ENCODE peak calls at places on chromosomes 7 and 10, in four cellular contexts. Z is IMR-90, M is tibial nerve, T is kidney epithelial cell. Q is an unnamed sample.

GRCh38 chr7:81629702-81630101 is 140.1 kb downstream of the HGF start:
- DNase-seq in T (no peak), Z (no peak), M (no peak), Q (no peak)

GRCh38 chr10:30818854-30819253 is 189.3 kb upstream of the LYZL2 start:
- DNase-seq in Z (no peak), M (peak; percentile 32), T (no peak), Q (no peak)

GRCh38 chr7:98170944-98171343 is 40.3 kb upstream of the BHLHA15 start:
- DNase-seq in M (no peak), T (no peak), Z (no peak), Q (no peak)

GRCh38 chr10:88974446-88975376 is 15.9 kb upstream of the FAS start:
- DNase-seq in Z (peak; percentile 44), M (no peak), T (no peak), Q (peak; percentile 60)

GRCh38 chr10:14409856-14410458 is 79.2 kb upstream of the FRMD4A start:
- DNase-seq in T (no peak), Z (no peak), M (no peak), Q (no peak)

GRCh38 chr10:74821501-74821900 is 4.9 kb upstream of the KAT6B start:
- DNase-seq in T (no peak), Z (no peak), M (no peak), Q (no peak)

GRCh38 chr7:111853231-111853990 is 291.1 kb upstream of the IMMP2L start:
- DNase-seq in M (no peak), Z (no peak), T (no peak), Q (no peak)

GRCh38 chr7:55158541-55158940 is 139.7 kb downstream of the EGFR start:
- DNase-seq in Z (peak; percentile 69), M (no peak), T (peak; percentile 19), Q (peak; percentile 86)

GRCh38 chr7:155583636-155584035 is 37.3 kb upstream of the CNPY1 start:
- DNase-seq in M (no peak), T (no peak), Z (no peak), Q (no peak)

GRCh38 chr7:18855796-18856195 is 261.6 kb downstream of the TWIST1 start:
- DNase-seq in Z (peak; percentile 27), M (no peak), T (no peak), Q (peak; percentile 26)

GRCh38 chr7:17123020-17123419 is 175.4 kb upstream of the AHR start:
- DNase-seq in M (no peak), Z (peak; percentile 94), T (no peak), Q (peak; percentile 92)

GRCh38 chr10:24552346-24553016 is 171.2 kb downstream of the ARHGAP21 start:
- DNase-seq in Z (no peak), T (no peak), M (no peak), Q (no peak)

GRCh38 chr10:130169136-130169888 is 33.1 kb downstream of the GLRX3 start:
- DNase-seq in M (no peak), Z (peak; percentile 11), T (peak; percentile 7), Q (peak; percentile 23)

GRCh38 chr7:40569326-40569725 is 434.5 kb downstream of the SUGCT start:
- DNase-seq in Z (no peak), M (no peak), T (no peak), Q (no peak)

GRCh38 chr7:69844264-69844868 is 246.1 kb downstream of the AUTS2 start:
- DNase-seq in Z (no peak), M (no peak), T (no peak), Q (no peak)

GRCh38 chr10:70324341-70324861 is 40.6 kb upstream of the NPFFR1 start:
- DNase-seq in M (no peak), Z (no peak), T (no peak), Q (no peak)

DNA sequence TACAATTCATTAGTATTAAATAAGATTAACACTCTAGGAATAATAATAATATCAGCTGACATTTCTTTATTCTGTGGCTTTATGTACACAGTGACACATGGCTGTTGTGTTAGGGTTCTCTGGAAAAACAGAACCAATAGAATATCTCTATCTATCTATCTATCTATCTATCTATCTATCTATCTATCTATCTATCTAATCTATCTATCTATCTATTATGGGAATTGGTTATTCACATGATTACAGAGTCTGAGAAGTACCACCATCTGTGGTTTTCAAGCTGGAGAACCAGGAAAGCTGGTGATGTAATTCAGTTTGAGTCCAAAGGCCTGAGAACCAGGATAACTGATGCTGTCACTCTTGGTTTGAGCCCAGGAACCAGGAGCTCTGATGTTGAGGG is 194.1 kb upstream of the MTPN start:
- DNase-seq in M (no peak), T (no peak), Z (no peak), Q (no peak)
- TF ChIP-seq CTCF in M (no peak), T (no peak), Z (no peak), Q (no peak)

GRCh38 chr7:100893910-100894763 is 1.6 kb downstream of the ACHE start:
- DNase-seq in Z (no peak), M (no peak), T (no peak), Q (no peak)
- H3K27me3 ChIP-seq in Z (peaks cover 32% of the 10 kb centered on the region), M (peaks cover 58% of the 10 kb centered on the region), T (peaks cover 28% of the 10 kb centered on the region), Q (peaks cover 22% of the 10 kb centered on the region)

GRCh38 chr10:27715505-27715904 is 30.1 kb downstream of the MKX start:
- DNase-seq in T (no peak), Z (no peak), M (no peak), Q (no peak)

GRCh38 chr10:27717191-27717590 is 28.4 kb downstream of the MKX start:
- DNase-seq in Z (no peak), M (no peak), T (no peak), Q (peak; percentile 15)

GRCh38 chr10:27716521-27716920 is 29.1 kb downstream of the MKX start:
- DNase-seq in M (no peak), Z (peak; percentile 37), T (no peak), Q (no peak)

GRCh38 chr10:27719052-27719451 is 26.6 kb downstream of the MKX start:
- DNase-seq in Z (no peak), M (no peak), T (no peak), Q (no peak)

DNA sequence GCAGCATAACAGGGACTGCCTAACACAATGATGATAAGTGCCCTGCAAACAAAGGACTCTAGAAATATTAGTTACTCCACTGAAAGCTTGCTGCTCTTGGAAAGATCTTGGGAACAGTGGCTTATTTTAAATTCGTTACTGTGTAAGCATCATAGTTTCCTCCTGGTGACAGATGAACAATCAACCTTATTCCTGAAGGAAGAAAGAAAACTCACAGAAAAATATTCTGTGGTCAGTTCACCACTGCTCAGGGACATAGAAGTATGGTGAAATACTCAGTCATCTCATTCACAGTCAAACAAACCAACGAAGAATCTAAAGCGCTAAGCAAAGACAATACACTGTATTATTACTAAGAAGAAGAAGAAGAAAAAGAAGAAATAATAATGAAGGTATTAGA is 27.8 kb downstream of the MKX start:
- DNase-seq in M (no peak), Z (no peak), T (no peak), Q (no peak)
- TF ChIP-seq CTCF in M (no peak), Z (no peak), T (no peak), Q (no peak)

DNA sequence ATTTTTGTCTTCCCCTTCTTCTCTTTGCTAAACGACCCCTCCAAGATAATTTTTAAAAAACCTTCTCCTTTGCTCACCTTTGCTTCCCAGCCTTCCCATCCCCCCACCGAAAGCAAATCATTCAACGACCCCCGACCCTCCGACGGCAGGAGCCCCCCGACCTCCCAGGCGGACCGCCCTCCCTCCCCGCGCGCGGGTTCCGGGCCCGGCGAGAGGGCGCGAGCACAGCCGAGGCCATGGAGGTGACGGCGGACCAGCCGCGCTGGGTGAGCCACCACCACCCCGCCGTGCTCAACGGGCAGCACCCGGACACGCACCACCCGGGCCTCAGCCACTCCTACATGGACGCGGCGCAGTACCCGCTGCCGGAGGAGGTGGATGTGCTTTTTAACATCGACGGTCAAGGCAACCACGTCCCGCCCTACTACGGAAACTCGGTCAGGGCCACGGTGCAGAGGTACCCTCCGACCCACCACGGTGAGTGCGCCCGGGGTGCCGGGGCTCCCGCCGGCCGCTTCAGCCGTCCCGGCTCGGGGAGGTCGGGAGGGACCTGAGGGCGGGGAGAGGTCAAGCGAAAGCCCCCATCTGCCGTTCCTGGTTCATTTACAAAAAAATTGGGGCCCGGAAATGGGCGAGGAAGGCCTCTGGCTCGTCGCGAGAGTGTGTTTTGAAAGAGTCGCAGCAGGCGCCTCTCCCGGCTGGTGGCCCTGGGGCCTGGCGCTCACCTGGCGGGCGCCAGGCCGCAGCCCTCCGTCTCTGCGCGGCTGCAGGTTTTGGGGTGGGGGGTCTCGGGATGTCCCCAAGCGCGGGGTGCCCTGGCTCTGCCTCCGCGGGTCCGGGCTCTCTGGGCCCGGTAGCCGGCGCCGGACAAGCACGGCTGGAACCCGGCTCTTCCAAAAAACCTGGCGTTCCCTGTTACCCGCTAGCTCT is 1.2 kb downstream of the GATA3 start:
- DNase-seq in T (no peak), M (no peak), Z (no peak), Q (no peak)
- H3K27me3 ChIP-seq in T (peaks cover 74% of the 10 kb centered on the region), M (peaks cover 100% of the 10 kb centered on the region), Z (peaks cover 83% of the 10 kb centered on the region), Q (peaks cover 62% of the 10 kb centered on the region)

Q was measured in fibroblast of lung.